ENCODE peak calls at places on chromosomes 3 and 15, in four cellular contexts. One of them, this sample, is unnamed.

GRCh38 chr3:72482589-72483249 is 365.5 kb downstream of the SHQ1 start:
- DNase-seq in pulmonary artery endothelial cell: peak; percentile 40
- DNase-seq in stimulated activated CD8-positive, alpha-beta memory T cell treated with anti-CD3 and anti-CD28 coated beads, Interleukin-7, amount 100 ng/mL, for 4 hours: peak; percentile 65
- DNase-seq in brain microvascular endothelial cell: peak; percentile 77
- DNase-seq in this sample: peak; percentile 42

GRCh38 chr3:12905316-12906071 is 64.1 kb upstream of the RPL32 start:
- DNase-seq in pulmonary artery endothelial cell: no peak
- DNase-seq in stimulated activated CD8-positive, alpha-beta memory T cell treated with anti-CD3 and anti-CD28 coated beads, Interleukin-7, amount 100 ng/mL, for 4 hours: no peak
- DNase-seq in brain microvascular endothelial cell: no peak
- DNase-seq in this sample: no peak

GRCh38 chr15:97993310-97993738 is 32.8 kb downstream of the ARRDC4 start:
- DNase-seq in pulmonary artery endothelial cell: no peak
- DNase-seq in stimulated activated CD8-positive, alpha-beta memory T cell treated with anti-CD3 and anti-CD28 coated beads, Interleukin-7, amount 100 ng/mL, for 4 hours: no peak
- DNase-seq in brain microvascular endothelial cell: no peak
- DNase-seq in this sample: no peak

GRCh38 chr3:95351158-95351557 is 1288.3 kb downstream of the NSUN3 start:
- DNase-seq in pulmonary artery endothelial cell: no peak
- DNase-seq in stimulated activated CD8-positive, alpha-beta memory T cell treated with anti-CD3 and anti-CD28 coated beads, Interleukin-7, amount 100 ng/mL, for 4 hours: no peak
- DNase-seq in brain microvascular endothelial cell: no peak
- DNase-seq in this sample: no peak

GRCh38 chr3:89679686-89680085 is 572.3 kb downstream of the EPHA3 start:
- DNase-seq in pulmonary artery endothelial cell: no peak
- DNase-seq in stimulated activated CD8-positive, alpha-beta memory T cell treated with anti-CD3 and anti-CD28 coated beads, Interleukin-7, amount 100 ng/mL, for 4 hours: no peak
- DNase-seq in brain microvascular endothelial cell: no peak
- DNase-seq in this sample: no peak

GRCh38 chr3:84717894-84718293 is 240.9 kb upstream of the CADM2 start:
- DNase-seq in pulmonary artery endothelial cell: no peak
- DNase-seq in stimulated activated CD8-positive, alpha-beta memory T cell treated with anti-CD3 and anti-CD28 coated beads, Interleukin-7, amount 100 ng/mL, for 4 hours: no peak
- DNase-seq in brain microvascular endothelial cell: no peak
- DNase-seq in this sample: no peak

GRCh38 chr3:60497922-60498321 is 753.3 kb downstream of the FHIT start:
- DNase-seq in pulmonary artery endothelial cell: no peak
- DNase-seq in stimulated activated CD8-positive, alpha-beta memory T cell treated with anti-CD3 and anti-CD28 coated beads, Interleukin-7, amount 100 ng/mL, for 4 hours: no peak
- DNase-seq in brain microvascular endothelial cell: no peak
- DNase-seq in this sample: no peak

GRCh38 chr3:116929534-116930222 is 220.1 kb downstream of the TUSC7 start:
- DNase-seq in pulmonary artery endothelial cell: peak; percentile 13
- DNase-seq in stimulated activated CD8-positive, alpha-beta memory T cell treated with anti-CD3 and anti-CD28 coated beads, Interleukin-7, amount 100 ng/mL, for 4 hours: no peak
- DNase-seq in brain microvascular endothelial cell: no peak
- DNase-seq in this sample: peak; percentile 25

GRCh38 chr15:20340331-20340811 is 201.2 kb downstream of the GOLGA6L6 start:
- DNase-seq in pulmonary artery endothelial cell: no peak
- DNase-seq in stimulated activated CD8-positive, alpha-beta memory T cell treated with anti-CD3 and anti-CD28 coated beads, Interleukin-7, amount 100 ng/mL, for 4 hours: no peak
- DNase-seq in brain microvascular endothelial cell: peak; percentile 12
- DNase-seq in this sample: no peak

GRCh38 chr15:98648654-98649537 is 557 bp downstream of the IGF1R start:
- DNase-seq in pulmonary artery endothelial cell: no peak
- DNase-seq in stimulated activated CD8-positive, alpha-beta memory T cell treated with anti-CD3 and anti-CD28 coated beads, Interleukin-7, amount 100 ng/mL, for 4 hours: no peak
- DNase-seq in brain microvascular endothelial cell: no peak
- DNase-seq in this sample: no peak

GRCh38 chr3:71591106-71591505 is 7.6 kb upstream of the FOXP1 start:
- DNase-seq in pulmonary artery endothelial cell: no peak
- DNase-seq in stimulated activated CD8-positive, alpha-beta memory T cell treated with anti-CD3 and anti-CD28 coated beads, Interleukin-7, amount 100 ng/mL, for 4 hours: no peak
- DNase-seq in brain microvascular endothelial cell: no peak
- DNase-seq in this sample: no peak

GRCh38 chr15:79099692-79100091 is 9.1 kb upstream of the RASGRF1 start:
- DNase-seq in pulmonary artery endothelial cell: no peak
- DNase-seq in stimulated activated CD8-positive, alpha-beta memory T cell treated with anti-CD3 and anti-CD28 coated beads, Interleukin-7, amount 100 ng/mL, for 4 hours: no peak
- DNase-seq in brain microvascular endothelial cell: no peak
- DNase-seq in this sample: no peak

GRCh38 chr15:70741107-70741511 is 22.2 kb downstream of the UACA start:
- DNase-seq in pulmonary artery endothelial cell: no peak
- DNase-seq in stimulated activated CD8-positive, alpha-beta memory T cell treated with anti-CD3 and anti-CD28 coated beads, Interleukin-7, amount 100 ng/mL, for 4 hours: no peak
- DNase-seq in brain microvascular endothelial cell: peak; percentile 78
- DNase-seq in this sample: no peak

GRCh38 chr15:73695773-73696640 is 11.8 kb downstream of the CD276 start:
- DNase-seq in pulmonary artery endothelial cell: no peak
- DNase-seq in stimulated activated CD8-positive, alpha-beta memory T cell treated with anti-CD3 and anti-CD28 coated beads, Interleukin-7, amount 100 ng/mL, for 4 hours: no peak
- DNase-seq in brain microvascular endothelial cell: no peak
- DNase-seq in this sample: no peak

GRCh38 chr15:76239786-76240185 is 71.5 kb downstream of the ETFA start:
- DNase-seq in pulmonary artery endothelial cell: no peak
- DNase-seq in stimulated activated CD8-positive, alpha-beta memory T cell treated with anti-CD3 and anti-CD28 coated beads, Interleukin-7, amount 100 ng/mL, for 4 hours: no peak
- DNase-seq in brain microvascular endothelial cell: no peak
- DNase-seq in this sample: no peak

GRCh38 chr15:43239732-43240491 is 19.1 kb upstream of the EPB42 start:
- DNase-seq in pulmonary artery endothelial cell: no peak
- DNase-seq in stimulated activated CD8-positive, alpha-beta memory T cell treated with anti-CD3 and anti-CD28 coated beads, Interleukin-7, amount 100 ng/mL, for 4 hours: no peak
- DNase-seq in brain microvascular endothelial cell: no peak
- DNase-seq in this sample: no peak

GRCh38 chr15:31035610-31036009 is 44.2 kb upstream of the MTMR10 start:
- DNase-seq in pulmonary artery endothelial cell: no peak
- DNase-seq in stimulated activated CD8-positive, alpha-beta memory T cell treated with anti-CD3 and anti-CD28 coated beads, Interleukin-7, amount 100 ng/mL, for 4 hours: no peak
- DNase-seq in brain microvascular endothelial cell: no peak
- DNase-seq in this sample: no peak

GRCh38 chr3:186551387-186551786 is 7.2 kb upstream of the CRYGS start:
- DNase-seq in pulmonary artery endothelial cell: no peak
- DNase-seq in stimulated activated CD8-positive, alpha-beta memory T cell treated with anti-CD3 and anti-CD28 coated beads, Interleukin-7, amount 100 ng/mL, for 4 hours: no peak
- DNase-seq in brain microvascular endothelial cell: no peak
- DNase-seq in this sample: no peak

GRCh38 chr3:13123765-13124164 is 50.5 kb upstream of the IQSEC1 start:
- DNase-seq in pulmonary artery endothelial cell: no peak
- DNase-seq in stimulated activated CD8-positive, alpha-beta memory T cell treated with anti-CD3 and anti-CD28 coated beads, Interleukin-7, amount 100 ng/mL, for 4 hours: no peak
- DNase-seq in brain microvascular endothelial cell: no peak
- DNase-seq in this sample: no peak

GRCh38 chr3:197003461-197004385 is 25.9 kb downstream of the MELTF start:
- DNase-seq in pulmonary artery endothelial cell: no peak
- DNase-seq in stimulated activated CD8-positive, alpha-beta memory T cell treated with anti-CD3 and anti-CD28 coated beads, Interleukin-7, amount 100 ng/mL, for 4 hours: no peak
- DNase-seq in brain microvascular endothelial cell: no peak
- DNase-seq in this sample: no peak

GRCh38 chr3:59772416-59773408 is 722.9 kb upstream of the CFAP20DC start:
- DNase-seq in pulmonary artery endothelial cell: no peak
- DNase-seq in stimulated activated CD8-positive, alpha-beta memory T cell treated with anti-CD3 and anti-CD28 coated beads, Interleukin-7, amount 100 ng/mL, for 4 hours: peak; percentile 17
- DNase-seq in brain microvascular endothelial cell: no peak
- DNase-seq in this sample: no peak

GRCh38 chr3:172266103-172266502 is 182.2 kb downstream of the GHSR start:
- DNase-seq in pulmonary artery endothelial cell: no peak
- DNase-seq in stimulated activated CD8-positive, alpha-beta memory T cell treated with anti-CD3 and anti-CD28 coated beads, Interleukin-7, amount 100 ng/mL, for 4 hours: no peak
- DNase-seq in brain microvascular endothelial cell: no peak
- DNase-seq in this sample: no peak

GRCh38 chr15:65732698-65733097 is 59.4 kb downstream of the DENND4A start:
- DNase-seq in pulmonary artery endothelial cell: no peak
- DNase-seq in stimulated activated CD8-positive, alpha-beta memory T cell treated with anti-CD3 and anti-CD28 coated beads, Interleukin-7, amount 100 ng/mL, for 4 hours: no peak
- DNase-seq in brain microvascular endothelial cell: no peak
- DNase-seq in this sample: no peak

GRCh38 chr3:111215481-111215880 is 143.9 kb downstream of the NECTIN3 start:
- DNase-seq in pulmonary artery endothelial cell: no peak
- DNase-seq in stimulated activated CD8-positive, alpha-beta memory T cell treated with anti-CD3 and anti-CD28 coated beads, Interleukin-7, amount 100 ng/mL, for 4 hours: no peak
- DNase-seq in brain microvascular endothelial cell: no peak
- DNase-seq in this sample: no peak

GRCh38 chr3:57004154-57004730 is 56.2 kb upstream of the SPATA12 start:
- DNase-seq in pulmonary artery endothelial cell: no peak
- DNase-seq in stimulated activated CD8-positive, alpha-beta memory T cell treated with anti-CD3 and anti-CD28 coated beads, Interleukin-7, amount 100 ng/mL, for 4 hours: no peak
- DNase-seq in brain microvascular endothelial cell: no peak
- DNase-seq in this sample: no peak

GRCh38 chr3:168865022-168865551 is 769.4 kb upstream of the GOLIM4 start:
- DNase-seq in pulmonary artery endothelial cell: no peak
- DNase-seq in stimulated activated CD8-positive, alpha-beta memory T cell treated with anti-CD3 and anti-CD28 coated beads, Interleukin-7, amount 100 ng/mL, for 4 hours: no peak
- DNase-seq in brain microvascular endothelial cell: peak; percentile 33
- DNase-seq in this sample: no peak

GRCh38 chr15:79045041-79045440 is 45.5 kb downstream of the RASGRF1 start:
- DNase-seq in pulmonary artery endothelial cell: no peak
- DNase-seq in stimulated activated CD8-positive, alpha-beta memory T cell treated with anti-CD3 and anti-CD28 coated beads, Interleukin-7, amount 100 ng/mL, for 4 hours: no peak
- DNase-seq in brain microvascular endothelial cell: no peak
- DNase-seq in this sample: no peak

GRCh38 chr15:64865998-64866520 is 24.3 kb downstream of the PLEKHO2 start:
- DNase-seq in pulmonary artery endothelial cell: no peak
- DNase-seq in stimulated activated CD8-positive, alpha-beta memory T cell treated with anti-CD3 and anti-CD28 coated beads, Interleukin-7, amount 100 ng/mL, for 4 hours: no peak
- DNase-seq in brain microvascular endothelial cell: peak; percentile 80
- DNase-seq in this sample: no peak

GRCh38 chr3:98954806-98955205 is 53.3 kb upstream of the DCBLD2 start:
- DNase-seq in pulmonary artery endothelial cell: no peak
- DNase-seq in stimulated activated CD8-positive, alpha-beta memory T cell treated with anti-CD3 and anti-CD28 coated beads, Interleukin-7, amount 100 ng/mL, for 4 hours: no peak
- DNase-seq in brain microvascular endothelial cell: no peak
- DNase-seq in this sample: no peak

GRCh38 chr3:62631471-62631870 is 243.7 kb downstream of the CADPS start:
- DNase-seq in pulmonary artery endothelial cell: no peak
- DNase-seq in stimulated activated CD8-positive, alpha-beta memory T cell treated with anti-CD3 and anti-CD28 coated beads, Interleukin-7, amount 100 ng/mL, for 4 hours: no peak
- DNase-seq in brain microvascular endothelial cell: no peak
- DNase-seq in this sample: no peak

GRCh38 chr3:85567074-85567676 is 608.4 kb downstream of the CADM2 start:
- DNase-seq in pulmonary artery endothelial cell: no peak
- DNase-seq in stimulated activated CD8-positive, alpha-beta memory T cell treated with anti-CD3 and anti-CD28 coated beads, Interleukin-7, amount 100 ng/mL, for 4 hours: no peak
- DNase-seq in brain microvascular endothelial cell: peak; percentile 53
- DNase-seq in this sample: no peak

GRCh38 chr15:57373882-57374276 is 2.4 kb upstream of the CGNL1 start:
- DNase-seq in pulmonary artery endothelial cell: no peak
- DNase-seq in stimulated activated CD8-positive, alpha-beta memory T cell treated with anti-CD3 and anti-CD28 coated beads, Interleukin-7, amount 100 ng/mL, for 4 hours: no peak
- DNase-seq in brain microvascular endothelial cell: no peak
- DNase-seq in this sample: no peak

GRCh38 chr3:80889643-80890042 is 871.8 kb downstream of the GBE1 start:
- DNase-seq in pulmonary artery endothelial cell: no peak
- DNase-seq in stimulated activated CD8-positive, alpha-beta memory T cell treated with anti-CD3 and anti-CD28 coated beads, Interleukin-7, amount 100 ng/mL, for 4 hours: no peak
- DNase-seq in brain microvascular endothelial cell: no peak
- DNase-seq in this sample: peak; percentile 22

GRCh38 chr3:164845739-164846138 is 232.6 kb downstream of the SI start:
- DNase-seq in pulmonary artery endothelial cell: no peak
- DNase-seq in stimulated activated CD8-positive, alpha-beta memory T cell treated with anti-CD3 and anti-CD28 coated beads, Interleukin-7, amount 100 ng/mL, for 4 hours: no peak
- DNase-seq in brain microvascular endothelial cell: no peak
- DNase-seq in this sample: no peak